ENCODE peak calls at places on chromosome 1, in six cellular contexts. A is trophoblast cell; B is pulmonary artery endothelial cell; V is stomach; D is activated naive CD8-positive, alpha-beta T cell treated with anti-CD3 and anti-CD28 coated beads, Interleukin-2, amount 10 ng/mL, durations not matched to agents 7 days and 5 days; K is LHCN-M2. E is an unnamed sample.

GRCh38 chr1:154951901-154952657 is 3.8 kb downstream of the PBXIP1 start:
- DNase-seq in B (no peak), A (no peak), K (peak; percentile 79), D (peak; percentile 62), V (no peak), E (no peak)

GRCh38 chr1:157104598-157105293 is 5.1 kb upstream of the ETV3L start:
- DNase-seq in D (no peak), B (no peak), K (peak; percentile 50), V (no peak), A (no peak), E (no peak)

GRCh38 chr1:178273707-178274410 is 180.0 kb downstream of the RASAL2 start:
- DNase-seq in K (peak; percentile 62), D (no peak), B (no peak), V (no peak), A (peak; percentile 11), E (no peak)

GRCh38 chr1:34736711-34737110 is 18.1 kb upstream of the GJB5 start:
- DNase-seq in V (no peak), D (no peak), B (no peak), K (no peak), A (no peak), E (no peak)

GRCh38 chr1:179016694-179017382 is 8.9 kb upstream of the FAM20B start:
- DNase-seq in V (peak; percentile 94), B (no peak), D (no peak), A (no peak), K (peak; percentile 98), E (peak; percentile 92)

GRCh38 chr1:201774224-201774982 is 54.6 kb upstream of the IPO9 start:
- DNase-seq in V (no peak), A (no peak), K (peak; percentile 83), D (no peak), B (no peak), E (no peak)

GRCh38 chr1:75554870-75555269 is 56.0 kb downstream of the SLC44A5 start:
- DNase-seq in D (no peak), B (no peak), K (no peak), V (no peak), A (no peak), E (no peak)

GRCh38 chr1:109821831-109822745 is 58.4 kb upstream of the EPS8L3 start:
- DNase-seq in A (peak; percentile 30), V (no peak), B (no peak), K (peak; percentile 97), D (no peak), E (peak; percentile 46)

GRCh38 chr1:167545349-167545748 is 8.2 kb downstream of the CREG1 start:
- DNase-seq in K (no peak), B (no peak), D (no peak), A (no peak), V (no peak), E (no peak)

GRCh38 chr1:192826791-192827477 is 18.1 kb downstream of the RGS2 start:
- DNase-seq in D (no peak), V (no peak), K (no peak), A (peak; percentile 86), B (no peak), E (no peak)

GRCh38 chr1:194731025-194731424 is 1544.6 kb upstream of the B3GALT2 start:
- DNase-seq in D (no peak), A (no peak), V (no peak), K (no peak), B (no peak), E (no peak)

GRCh38 chr1:15526490-15527339 is at the start of gene DNAJC16:
- DNase-seq in V (peak; percentile 99), B (peak; percentile 100), K (peak; percentile 100), A (peak; percentile 100), D (peak; percentile 93), E (peak; percentile 100)

GRCh38 chr1:85264150-85264549 is 4.7 kb upstream of the C1orf52 start:
- DNase-seq in K (no peak), A (no peak), B (no peak), D (no peak), V (no peak), E (no peak)

GRCh38 chr1:239997515-239998311 is 94.0 kb upstream of the FMN2 start:
- DNase-seq in A (peak; percentile 7), D (no peak), B (no peak), K (no peak), V (no peak), E (no peak)

GRCh38 chr1:86648255-86648654 is 56.1 kb upstream of the SH3GLB1 start:
- DNase-seq in V (no peak), D (no peak), B (peak; percentile 58), K (peak; percentile 86), A (peak; percentile 40), E (peak; percentile 11)

E was measured in AG09319.